ENCODE peak calls at places on chromosomes 6 and 20, in four cellular contexts. R is PC-9, V is GM23338, Y is DND-41. D is an unnamed sample.

GRCh38 chr6:90368601-90369000 is 72.0 kb upstream of the BACH2 start:
- DNase-seq in R (no peak), V (no peak), Y (no peak), D (peak; percentile 44)

GRCh38 chr20:57040924-57041323 is 225.5 kb downstream of the BMP7 start:
- DNase-seq in R (peak; percentile 81), V (no peak), Y (no peak), D (peak; percentile 68)

GRCh38 chr20:64010711-64011237 is 25.2 kb upstream of the C20orf204 start:
- DNase-seq in R (no peak), Y (no peak), V (no peak), D (peak; percentile 11)

GRCh38 chr6:118249680-118250079 is 298.4 kb upstream of the PLN start:
- DNase-seq in V (peak; percentile 8), Y (no peak), R (no peak), D (no peak)

GRCh38 chr6:27582928-27583725 is 110.2 kb upstream of the ZNF184 start:
- DNase-seq in Y (no peak), R (peak; percentile 52), V (peak; percentile 72), D (peak; percentile 86)

GRCh38 chr6:64254558-64254957 is 619.0 kb downstream of the PHF3 start:
- DNase-seq in V (no peak), Y (no peak), R (no peak), D (peak; percentile 79)

GRCh38 chr6:114344216-114344970 is 1.6 kb upstream of the HS3ST5 start:
- DNase-seq in Y (no peak), V (no peak), R (no peak), D (peak; percentile 42)

GRCh38 chr20:40766790-40767529 is 77.9 kb upstream of the MAFB start:
- DNase-seq in V (no peak), R (no peak), Y (no peak), D (no peak)

GRCh38 chr6:93677297-93677965 is 258.1 kb upstream of the EPHA7 start:
- DNase-seq in R (no peak), V (no peak), Y (no peak), D (peak; percentile 57)

GRCh38 chr6:8064638-8065518 is 689 bp upstream of the BLOC1S5 start:
- DNase-seq in Y (peak; percentile 10), V (peak; percentile 41), R (no peak), D (no peak)

GRCh38 chr6:68533339-68533795 is 101.7 kb upstream of the ADGRB3 start:
- DNase-seq in R (no peak), Y (no peak), V (no peak), D (no peak)

GRCh38 chr6:116680880-116681672 is at the start of gene KPNA5:
- DNase-seq in R (peak; percentile 84), V (peak; percentile 95), Y (peak; percentile 95), D (peak; percentile 84)

GRCh38 chr6:90131091-90131490 is 165.6 kb downstream of the BACH2 start:
- DNase-seq in Y (no peak), V (no peak), R (no peak), D (no peak)

GRCh38 chr20:61955668-61956395 is 109.8 kb downstream of the TAF4 start:
- DNase-seq in R (no peak), Y (no peak), V (no peak), D (no peak)

GRCh38 chr6:103797738-103798137 is 1062.0 kb downstream of the HACE1 start:
- DNase-seq in Y (no peak), R (no peak), V (peak; percentile 64), D (peak; percentile 30)

GRCh38 chr6:799769-800168 is 106.8 kb upstream of the EXOC2 start:
- DNase-seq in Y (no peak), V (no peak), R (no peak), D (no peak)

GRCh38 chr6:795046-795445 is 102.1 kb upstream of the EXOC2 start:
- DNase-seq in Y (no peak), R (no peak), V (no peak), D (no peak)

GRCh38 chr6:793261-793660 is 100.3 kb upstream of the EXOC2 start:
- DNase-seq in R (no peak), Y (no peak), V (no peak), D (no peak)

GRCh38 chr6:803191-803977 is 110.4 kb upstream of the EXOC2 start:
- DNase-seq in V (no peak), Y (no peak), R (no peak), D (no peak)

GRCh38 chr6:797479-798077 is 104.6 kb upstream of the EXOC2 start:
- DNase-seq in Y (peak; percentile 37), V (peak; percentile 80), R (no peak), D (peak; percentile 66)
- TF ChIP-seq EZH2 in Y (no peak), V (no peak), R (no peak), D (no peak)

DNA sequence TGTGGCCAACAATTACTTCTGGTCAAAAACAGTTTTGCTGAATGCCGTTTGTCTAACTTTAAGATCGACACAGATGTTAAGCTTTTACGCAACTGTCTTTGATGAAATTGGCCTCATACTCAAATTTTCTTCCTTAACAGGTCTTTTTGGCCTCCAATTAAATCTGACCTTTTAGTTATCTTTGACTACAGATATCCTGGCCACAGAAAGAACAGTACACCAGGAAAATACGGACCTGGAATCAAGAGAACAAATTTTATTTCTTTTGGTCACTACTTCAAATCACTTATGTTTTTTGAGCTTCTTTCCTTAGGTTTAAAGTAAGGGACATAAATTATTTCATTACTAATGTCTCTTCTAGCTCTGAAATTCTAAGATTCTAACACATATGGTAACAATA is 49.8 kb downstream of the IBTK start:
- DNase-seq in Y (no peak), R (no peak), V (no peak), D (no peak)
- H2AFZ ChIP-seq in Y (no peak overlapping the region), R (no peak overlapping the region), V (no peak overlapping the region), D (no peak overlapping the region)

GRCh38 chr20:44073011-44073674 is 113.8 kb downstream of the JPH2 start:
- DNase-seq in V (no peak), R (no peak), Y (peak; percentile 3), D (no peak)
- TF ChIP-seq EZH2 in V (no peak), R (no peak), Y (no peak), D (no peak)

DNA sequence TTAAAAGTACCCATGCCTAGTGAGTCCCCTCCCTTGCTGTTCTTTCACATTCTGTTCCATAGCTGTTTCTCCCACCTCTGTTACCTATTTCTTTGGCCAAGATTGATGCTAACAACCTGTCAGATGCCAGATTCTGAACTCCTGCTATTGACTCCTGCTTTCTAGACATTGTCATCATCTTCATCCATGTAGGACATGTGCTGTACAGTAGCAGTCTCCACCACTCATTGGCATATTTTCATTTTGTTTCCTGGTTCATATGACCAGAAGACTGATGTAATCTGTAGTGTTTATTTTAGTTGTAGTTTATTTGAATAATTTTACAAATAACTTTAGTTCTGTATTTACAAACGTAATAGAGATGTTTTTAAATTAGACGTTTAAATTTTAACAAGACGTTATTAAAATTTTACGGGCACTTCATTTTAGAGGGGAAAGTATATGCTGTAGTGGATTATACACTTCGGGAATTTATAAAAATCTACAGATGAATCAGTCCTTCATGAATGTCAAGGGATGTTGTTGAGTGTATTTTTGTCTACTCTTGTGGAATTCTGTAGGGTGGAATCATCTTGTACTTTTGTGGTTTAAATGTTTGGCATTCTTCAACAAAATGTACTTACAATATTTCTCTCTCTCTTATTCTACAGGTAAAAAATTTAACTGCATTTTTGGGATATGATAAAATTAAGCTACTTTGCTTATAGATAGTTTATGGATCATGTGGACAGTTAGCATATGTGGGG is 34.1 kb downstream of the TRMT11 start:
- DNase-seq in V (no peak), Y (no peak), R (no peak), D (no peak)
- H2AFZ ChIP-seq in V (no peak overlapping the region), Y (no peak overlapping the region), R (no peak overlapping the region), D (no peak overlapping the region)

GRCh38 chr6:53629120-53629477 is 36.5 kb downstream of the KLHL31 start:
- DNase-seq in V (no peak), R (no peak), Y (no peak), D (no peak)

GRCh38 chr6:53629862-53630532 is 35.6 kb downstream of the KLHL31 start:
- DNase-seq in R (no peak), Y (no peak), V (no peak), D (no peak)

GRCh38 chr6:53630533-53631269 is 34.9 kb downstream of the KLHL31 start:
- DNase-seq in Y (no peak), R (no peak), V (no peak), D (no peak)

GRCh38 chr6:53635322-53635721 is 30.2 kb downstream of the KLHL31 start:
- DNase-seq in Y (no peak), V (no peak), R (no peak), D (no peak)

DNA sequence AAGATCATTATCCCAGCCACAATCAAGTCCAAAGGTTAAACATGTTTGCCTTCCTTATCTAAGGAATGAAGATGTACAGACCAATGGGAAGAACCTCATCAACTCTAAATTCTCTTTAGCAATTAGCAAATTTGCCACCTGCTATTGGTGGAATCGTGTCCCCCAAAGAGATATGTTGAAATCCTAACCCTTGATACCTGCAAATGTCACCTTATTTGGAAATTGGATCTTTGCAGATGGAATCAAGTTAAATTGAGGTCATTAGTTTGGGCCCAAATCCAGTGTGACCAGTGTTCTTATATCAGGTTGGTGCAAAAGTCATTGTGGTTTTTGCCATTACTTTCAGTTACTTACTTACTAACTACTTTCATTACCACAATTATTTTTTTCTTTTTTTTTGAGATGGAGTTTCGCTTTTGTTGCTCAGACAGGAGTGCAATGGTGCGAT is 31.3 kb downstream of the KLHL31 start:
- DNase-seq in V (no peak), R (no peak), Y (no peak), D (no peak)
- TF ChIP-seq EZH2 in V (no peak), R (no peak), Y (no peak), D (no peak)

D was measured in PC-3.